ENCODE peak calls at places on chromosomes 4 and X, in nine cellular contexts. E is fibroblast of lung, H is DND-41, G is upper lobe of right lung, N is HCT116, D is OCI-LY7, P is mesenchymal stem cell, C is suprapubic skin, J is GM23248. T is an unnamed sample.

GRCh38 chr4:138341739-138342415 is 99.7 kb upstream of the SLC7A11 start:
- DNase-seq in G (no peak), J (no peak), H (peak; percentile 27), D (no peak), N (no peak), C (no peak), E (no peak), P (no peak), T (no peak)

GRCh38 chr4:10554694-10555093 is 97.5 kb upstream of the ZNF518B start:
- DNase-seq in P (peak; percentile 71), J (peak; percentile 78), D (peak; percentile 54), N (peak; percentile 56), H (peak; percentile 49), C (no peak), G (no peak), E (peak; percentile 40), T (no peak)

GRCh38 chr4:99190336-99190735 is 28.7 kb downstream of the ADH6 start:
- DNase-seq in E (no peak), D (no peak), C (no peak), P (no peak), H (no peak), J (no peak), G (no peak), N (no peak), T (no peak)

GRCh38 chr4:20378181-20378580 is 126.5 kb downstream of the SLIT2 start:
- DNase-seq in C (no peak), H (no peak), P (peak; percentile 9), D (no peak), J (no peak), E (no peak), N (no peak), G (no peak), T (no peak)

GRCh38 chr4:89356086-89356485 is 48.5 kb upstream of the GPRIN3 start:
- DNase-seq in J (no peak), G (no peak), C (no peak), E (peak; percentile 22), P (no peak), D (no peak), N (no peak), H (no peak), T (no peak)

GRCh38 chr4:4461850-4462249 is 74.9 kb downstream of the NSG1 start:
- DNase-seq in P (no peak), C (no peak), D (no peak), J (no peak), N (no peak), H (peak; percentile 49), G (peak; percentile 67), E (no peak), T (no peak)

GRCh38 chr4:83535945-83536648 is at the start of gene GPAT3:
- DNase-seq in P (peak; percentile 74), C (peak; percentile 89), G (peak; percentile 95), D (no peak), N (peak; percentile 75), J (peak; percentile 86), E (no peak), H (no peak), T (peak; percentile 51)

GRCh38 chr4:9898596-9899345 is 117.3 kb downstream of the DRD5 start:
- DNase-seq in N (peak; percentile 35), C (no peak), H (peak; percentile 10), G (no peak), P (no peak), E (no peak), D (no peak), J (peak; percentile 39), T (no peak)

GRCh38 chrX:110284159-110284558 is 33.7 kb downstream of the AMMECR1 start:
- DNase-seq in H (no peak), G (no peak), D (no peak), J (peak; percentile 83), N (no peak), P (peak; percentile 89), C (no peak), E (peak; percentile 87), T (no peak)

GRCh38 chr4:7325541-7325940 is 109.2 kb downstream of the PSAPL1 start:
- DNase-seq in H (no peak), N (no peak), D (no peak), E (no peak), C (no peak), J (no peak), G (no peak), P (no peak), T (no peak)

GRCh38 chr4:129455462-129455861 is 359.5 kb downstream of the C4orf33 start:
- DNase-seq in C (no peak), J (no peak), H (no peak), D (no peak), P (no peak), G (no peak), N (no peak), E (no peak), T (no peak)

DNA sequence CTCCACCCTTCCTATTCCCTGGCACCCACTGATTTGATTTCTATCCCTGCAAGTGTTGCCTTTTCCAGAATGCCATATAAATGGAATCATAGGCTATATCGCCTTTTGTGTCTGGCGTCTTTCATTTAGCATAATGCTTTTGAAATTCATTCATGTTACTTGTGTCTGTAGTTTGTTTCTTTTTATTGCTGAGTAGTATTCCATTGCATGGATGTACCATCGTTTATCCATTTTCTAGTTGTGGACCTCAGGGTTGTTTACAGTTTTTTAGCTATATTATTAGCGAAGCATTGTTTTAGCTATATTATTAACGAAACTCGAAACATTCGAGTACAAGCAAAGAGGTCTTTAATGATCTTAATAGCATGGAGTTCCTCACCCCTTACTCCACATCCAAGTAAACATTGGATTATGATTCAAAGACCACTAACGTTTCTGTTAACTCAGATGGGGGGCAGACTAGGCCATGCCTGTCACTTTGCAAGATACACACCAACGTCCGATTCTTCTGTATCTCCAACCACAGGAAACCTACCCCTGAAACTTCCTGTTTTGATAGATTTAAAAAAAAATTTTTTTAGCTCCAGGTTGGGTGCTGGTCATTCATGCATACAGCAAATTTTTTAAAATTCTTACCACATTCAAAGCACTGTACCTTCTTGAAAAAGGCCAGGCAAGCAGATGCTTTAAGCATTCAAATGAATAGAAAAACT is 1.1 kb downstream of the DCK start:
- DNase-seq in D (peak; percentile 89), G (no peak), H (no peak), N (no peak), P (no peak), C (no peak), J (no peak), E (no peak), T (no peak)
- H3K27ac ChIP-seq in D (peak overlapping the region; percentile 94), G (no peak overlapping the region), H (peak overlapping the region; percentile 94), N (peak overlapping the region; percentile 62), P (no peak overlapping the region), C (peak overlapping the region; percentile 90), J (peak overlapping the region; percentile 83), E (peak overlapping the region; percentile 91), T (peak overlapping the region; percentile 78)

DNA sequence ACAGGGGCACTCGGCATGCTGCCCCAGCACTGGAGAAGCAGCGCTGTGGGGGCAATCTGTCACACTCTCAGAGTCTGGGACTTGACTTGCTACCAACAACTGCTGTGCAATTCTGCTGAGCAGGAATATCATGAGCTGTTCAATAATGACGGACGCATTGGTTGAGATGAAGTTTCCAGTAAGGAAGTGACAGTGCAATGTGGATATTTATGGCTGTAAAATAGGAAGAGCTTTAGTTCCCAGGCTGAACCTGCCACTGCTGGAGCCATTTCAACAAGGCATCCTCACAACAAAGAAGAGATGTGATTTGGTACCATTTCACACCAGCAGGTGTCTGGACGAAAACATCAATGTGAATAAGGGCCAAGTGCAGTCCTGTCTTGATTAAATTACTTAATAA is 24.2 kb downstream of the CHST7 start:
- DNase-seq in E (no peak), C (no peak), P (no peak), G (no peak), J (no peak), N (no peak), D (no peak), H (no peak), T (no peak)
- H3K9me3 ChIP-seq in E (no peaks in the 10 kb centered on the region), C (no peaks in the 10 kb centered on the region), P (no peaks in the 10 kb centered on the region), G (no peaks in the 10 kb centered on the region), J (no peaks in the 10 kb centered on the region), N (no peaks in the 10 kb centered on the region), D (no peaks in the 10 kb centered on the region), H (no peaks in the 10 kb centered on the region), T (no peaks in the 10 kb centered on the region)

GRCh38 chr4:168633071-168633470 is 136.2 kb downstream of the PALLD start:
- DNase-seq in J (no peak), H (no peak), D (no peak), G (no peak), C (no peak), E (peak; percentile 37), N (no peak), P (peak; percentile 30), T (no peak)
- H3K4me1 ChIP-seq in J (peaks cover 57% of the 10 kb centered on the region), H (no peaks in the 10 kb centered on the region), D (no peaks in the 10 kb centered on the region), G (peaks cover 22% of the 10 kb centered on the region), C (peaks cover 48% of the 10 kb centered on the region), E (peaks cover 30% of the 10 kb centered on the region), N (peaks cover 86% of the 10 kb centered on the region), P (peaks cover 19% of the 10 kb centered on the region), T (peaks cover 18% of the 10 kb centered on the region)

DNA sequence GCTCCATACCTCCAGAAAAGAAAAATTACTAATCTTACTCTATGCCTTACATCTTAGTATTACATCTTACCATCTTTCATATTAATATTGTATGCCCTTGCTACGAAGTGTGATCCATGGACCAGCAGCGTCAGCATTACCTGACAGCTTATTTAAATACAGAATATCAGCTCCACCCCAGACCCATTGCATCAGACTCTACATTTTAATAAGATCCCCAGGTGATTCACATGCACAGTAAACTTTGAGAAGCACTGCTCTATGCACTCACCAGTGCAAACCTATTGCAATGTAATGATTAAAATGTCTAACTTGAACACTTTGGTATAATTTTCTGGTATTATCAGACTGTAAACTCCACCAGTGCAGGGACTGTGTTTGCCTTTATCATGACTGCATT is 14.1 kb upstream of the SH3D19 start:
- DNase-seq in G (no peak), E (no peak), J (no peak), P (no peak), N (no peak), H (no peak), D (no peak), C (no peak), T (no peak)
- H3K27ac ChIP-seq in G (no peak overlapping the region), E (no peak overlapping the region), J (no peak overlapping the region), P (no peak overlapping the region), N (no peak overlapping the region), H (no peak overlapping the region), D (no peak overlapping the region), C (no peak overlapping the region), T (no peak overlapping the region)

GRCh38 chr4:142663828-142664227 is 182.3 kb downstream of the INPP4B start:
- DNase-seq in E (peak; percentile 64), P (no peak), D (no peak), N (no peak), H (no peak), C (no peak), J (peak; percentile 48), G (no peak), T (no peak)

GRCh38 chr4:142656178-142656577 is 189.9 kb downstream of the INPP4B start:
- DNase-seq in P (peak; percentile 42), H (peak; percentile 60), J (peak; percentile 27), E (peak; percentile 33), D (peak; percentile 30), C (no peak), G (no peak), N (peak; percentile 13), T (no peak)

DNA sequence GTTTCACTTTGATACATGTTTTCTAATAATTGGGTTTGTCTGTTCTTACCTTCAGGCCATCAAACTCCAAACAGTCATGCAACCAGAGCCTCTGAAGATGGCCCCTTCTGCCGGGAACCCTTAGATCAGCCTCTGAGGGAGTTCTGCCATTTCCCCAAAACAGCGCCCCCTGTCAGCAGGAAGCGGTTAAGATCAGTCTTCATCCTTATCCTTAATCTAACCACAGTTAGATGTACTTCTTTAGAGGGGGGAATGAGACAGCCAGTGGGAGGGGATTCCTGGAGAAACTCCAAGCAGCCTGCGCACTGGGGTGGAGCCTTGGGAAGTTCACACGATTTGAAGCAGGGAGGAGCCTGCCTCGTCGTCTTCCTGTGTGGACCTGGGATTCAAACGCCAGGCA is 185.4 kb downstream of the INPP4B start:
- DNase-seq in D (no peak), P (no peak), C (no peak), H (no peak), G (no peak), J (no peak), N (no peak), E (no peak), T (no peak)
- H3K9me3 ChIP-seq in D (peaks cover 26% of the 10 kb centered on the region), P (peaks cover 45% of the 10 kb centered on the region), C (peaks cover 26% of the 10 kb centered on the region), H (peaks cover 60% of the 10 kb centered on the region), G (peaks cover 16% of the 10 kb centered on the region), J (peaks cover 10% of the 10 kb centered on the region), N (peaks cover 24% of the 10 kb centered on the region), E (peaks cover 3% of the 10 kb centered on the region), T (peaks cover 32% of the 10 kb centered on the region)

T was measured in thoracic aorta.